ENCODE peak calls at places on chromosome 22, in seven cellular contexts. V is OCI-LY7, D is tibial artery, P is RWPE2, Z is foreskin keratinocyte, Y is osteocyte, L is Calu3. S is an unnamed sample.

GRCh38 chr22:49332691-49333090 is 495.0 kb downstream of the BRD1 start:
- DNase-seq in Y (peak), L (no peak), P (no peak), D (no peak), Z (no peak), V (no peak), S (peak)

GRCh38 chr22:29141078-29141688 is 64.5 kb upstream of the EMID1 start:
- DNase-seq in P (no peak), D (no peak), L (no peak), Z (no peak), Y (no peak), V (no peak), S (no peak)

GRCh38 chr22:35334010-35334409 is 34.3 kb downstream of the TOM1 start:
- DNase-seq in L (no peak), V (no peak), P (no peak), Z (no peak), Y (no peak), D (no peak), S (no peak)

GRCh38 chr22:39478461-39478860 is 21.6 kb downstream of the MGAT3 start:
- DNase-seq in D (no peak), L (peak), Z (no peak), Y (no peak), V (no peak), P (no peak), S (no peak)

GRCh38 chr22:48675828-48676145 is 1151.9 kb downstream of the BRD1 start:
- DNase-seq in L (no peak), P (no peak), Y (no peak), D (no peak), Z (no peak), V (no peak), S (peak)

GRCh38 chr22:36113121-36113520 is 47.4 kb downstream of the APOL3 start:
- DNase-seq in V (no peak), Y (no peak), L (no peak), D (no peak), P (no peak), Z (no peak), S (no peak)

GRCh38 chr22:33520904-33521780 is 399.1 kb downstream of the LARGE1 start:
- DNase-seq in D (no peak), Z (no peak), Y (no peak), V (peak), L (no peak), P (no peak), S (no peak)

GRCh38 chr22:38286915-38287669 is 14.3 kb upstream of the TMEM184B start:
- DNase-seq in Y (no peak), L (no peak), Z (no peak), V (no peak), P (no peak), D (no peak), S (no peak)

GRCh38 chr22:36221799-36222751 is 17.3 kb downstream of the APOL2 start:
- DNase-seq in Y (no peak), Z (no peak), D (no peak), L (peak), V (peak), P (no peak), S (no peak)

GRCh38 chr22:31127181-31127772 is 4.5 kb downstream of the INPP5J start:
- DNase-seq in V (no peak), Y (no peak), P (no peak), L (no peak), Z (no peak), D (no peak), S (peak)

DNA sequence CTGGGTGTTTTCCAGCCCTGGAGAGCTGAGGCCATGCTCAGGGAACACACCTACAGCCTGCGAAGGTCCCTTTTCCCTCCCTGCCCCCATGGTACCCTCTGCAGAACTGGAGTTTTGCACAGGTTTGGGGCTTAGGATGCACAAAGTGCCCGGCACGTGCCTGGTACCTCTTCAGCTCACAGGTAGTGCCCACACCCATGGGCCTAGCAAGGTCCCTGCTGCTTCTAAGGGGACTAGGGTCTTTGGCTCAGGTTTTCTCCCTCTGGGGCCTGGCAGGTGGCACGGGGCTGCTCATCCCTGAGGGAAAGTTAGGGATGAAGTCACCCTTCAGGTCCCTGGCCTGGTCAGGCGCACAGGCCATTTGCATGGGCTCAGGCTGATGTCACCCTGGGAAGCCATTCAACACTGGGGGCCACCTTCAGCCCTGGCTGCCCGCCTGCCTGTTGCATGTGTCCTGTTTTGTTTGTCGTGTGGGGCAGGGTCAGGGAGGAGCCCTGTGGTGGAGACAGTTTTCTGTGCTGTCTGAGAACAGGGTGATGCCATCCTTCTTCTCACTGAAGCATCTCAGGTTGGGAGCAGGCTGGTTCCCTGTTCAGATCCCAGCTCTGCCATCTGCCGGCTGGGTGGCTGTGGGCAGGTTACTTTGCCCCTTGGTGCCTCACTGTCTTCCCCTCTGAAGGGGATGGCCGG is 68.3 kb upstream of the CRYBB3 start:
- DNase-seq in P (no peak), Z (no peak), V (no peak), L (peak), D (no peak), Y (no peak), S (no peak)
- TF ChIP-seq CTCF in P (no peak), Z (no peak), V (no peak), L (no peak), D (no peak), Y (no peak), S (no peak)

GRCh38 chr22:17201285-17201945 is 17.8 kb downstream of the ADA2 start:
- DNase-seq in Y (no peak), L (peak), Z (no peak), V (no peak), D (no peak), P (no peak), S (no peak)
- TF ChIP-seq CTCF in Y (peak), L (peak), Z (peak), V (peak), D (no peak), P (no peak), S (peak)

GRCh38 chr22:46983046-46983445 is 220.6 kb downstream of the TBC1D22A start:
- DNase-seq in P (no peak), D (no peak), V (no peak), Z (no peak), Y (no peak), L (no peak), S (no peak)

GRCh38 chr22:46985507-46985882 is 223.0 kb downstream of the TBC1D22A start:
- DNase-seq in Z (no peak), L (no peak), D (no peak), V (no peak), Y (no peak), P (no peak), S (no peak)

GRCh38 chr22:46986788-46987187 is 224.3 kb downstream of the TBC1D22A start:
- DNase-seq in Y (peak), D (no peak), V (no peak), L (no peak), P (no peak), Z (no peak), S (no peak)

GRCh38 chr22:46982635-46983034 is 220.2 kb downstream of the TBC1D22A start:
- DNase-seq in V (no peak), P (no peak), L (no peak), Y (no peak), Z (no peak), D (no peak), S (no peak)

DNA sequence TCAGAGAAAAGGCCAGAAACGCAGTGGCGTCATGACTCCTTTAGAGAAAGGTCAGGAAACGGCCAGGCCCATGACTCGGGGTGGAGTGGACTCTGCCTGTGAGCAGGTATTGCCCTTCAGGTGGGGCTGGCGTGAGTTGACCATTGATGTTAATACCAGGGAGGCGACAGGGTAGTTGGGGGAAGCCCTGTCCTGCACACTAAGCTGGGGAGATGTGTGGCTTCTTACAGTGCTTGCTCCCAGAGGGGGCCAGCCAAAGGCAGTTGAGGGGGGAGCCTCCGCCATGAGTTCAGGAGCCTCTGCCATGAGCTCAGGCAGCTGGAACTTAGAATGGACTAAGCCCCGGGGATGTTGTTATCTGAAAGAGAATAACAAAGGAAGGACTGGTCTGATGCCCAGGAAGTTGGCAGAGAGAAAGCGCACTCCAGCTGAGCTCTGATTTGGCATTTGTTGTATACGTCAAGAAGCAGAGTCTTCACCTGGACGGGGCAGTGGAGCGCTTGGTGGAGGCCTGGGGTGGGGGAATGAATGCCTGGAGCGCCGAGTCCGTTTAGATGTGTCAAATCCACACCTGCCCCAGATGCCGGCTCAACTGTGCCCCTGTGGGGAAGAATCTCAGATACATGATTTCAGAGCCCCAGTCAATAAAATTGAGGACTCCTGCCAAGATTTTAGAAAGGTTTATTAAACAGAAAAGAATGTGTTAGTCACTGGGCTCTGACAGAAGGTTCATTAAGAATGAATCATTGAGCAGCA is 222.5 kb downstream of the TBC1D22A start:
- DNase-seq in D (no peak), Z (peak), Y (no peak), L (peak), P (peak), V (no peak), S (no peak)
- TF ChIP-seq CTCF in D (no peak), Z (peak), Y (no peak), L (no peak), P (peak), V (no peak), S (no peak)

GRCh38 chr22:43827926-43828710 is 16.0 kb upstream of the EFCAB6 start:
- DNase-seq in V (no peak), Y (no peak), D (peak), Z (no peak), P (no peak), L (no peak), S (no peak)
- TF ChIP-seq CTCF in V (no peak), Y (no peak), D (no peak), Z (peak), P (no peak), L (no peak), S (no peak)

GRCh38 chr22:22855617-22856308 is 31.9 kb upstream of the IGLL5 start:
- DNase-seq in Y (no peak), L (peak), P (no peak), V (peak), D (no peak), Z (no peak), S (no peak)
- TF ChIP-seq CTCF in Y (peak), L (peak), P (peak), V (peak), D (peak), Z (peak), S (peak)

DNA sequence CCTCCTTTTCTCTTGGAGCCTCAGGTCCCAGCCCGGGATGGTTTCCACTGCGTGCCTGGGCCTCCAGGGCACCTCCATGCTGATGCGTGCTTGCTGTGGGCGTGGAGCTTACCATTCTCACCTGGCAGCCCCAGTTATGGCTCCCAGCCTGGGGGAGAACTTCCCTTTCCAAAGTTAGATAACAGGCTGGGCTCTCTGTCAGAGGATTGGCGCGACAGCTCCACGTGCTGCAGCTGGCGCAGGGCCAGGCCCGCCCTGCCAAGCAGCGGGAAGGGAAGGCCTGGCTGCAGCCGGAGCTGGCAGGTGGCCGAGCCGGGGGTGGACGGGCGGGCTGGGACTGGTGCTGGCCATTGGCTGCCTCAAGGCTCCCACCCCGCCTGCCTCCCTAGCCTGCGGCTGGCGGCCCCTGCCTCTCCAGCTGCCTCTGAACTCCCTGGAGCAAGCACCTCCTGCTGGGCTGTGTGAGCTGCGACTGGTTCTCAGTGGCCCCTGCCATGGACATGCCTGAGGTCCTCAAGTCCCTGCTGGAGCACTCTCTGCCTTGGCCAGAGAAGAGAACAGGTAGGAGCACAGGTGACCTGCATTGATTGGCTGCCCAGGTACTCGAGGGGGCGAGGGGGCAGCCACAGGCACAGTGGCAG is 14.6 kb upstream of the TEF start:
- DNase-seq in L (peak), Y (peak), P (peak), V (no peak), Z (peak), D (peak), S (peak)
- TF ChIP-seq CTCF in L (no peak), Y (no peak), P (peak), V (no peak), Z (peak), D (peak), S (peak)

GRCh38 chr22:37256075-37256726 is 12.1 kb upstream of the RAC2 start:
- DNase-seq in V (no peak), P (peak), L (no peak), D (no peak), Z (no peak), Y (no peak), S (peak)

GRCh38 chr22:37254206-37254866 is 10.3 kb upstream of the RAC2 start:
- DNase-seq in P (peak), V (no peak), Y (no peak), D (no peak), Z (no peak), L (peak), S (peak)

GRCh38 chr22:37253164-37253660 is 9.1 kb upstream of the RAC2 start:
- DNase-seq in P (no peak), L (no peak), D (no peak), V (no peak), Z (no peak), Y (no peak), S (no peak)

GRCh38 chr22:37254867-37255233 is 10.8 kb upstream of the RAC2 start:
- DNase-seq in Z (peak), P (no peak), D (no peak), L (no peak), V (no peak), Y (no peak), S (no peak)

GRCh38 chr22:37255558-37256006 is 11.5 kb upstream of the RAC2 start:
- DNase-seq in Z (no peak), Y (no peak), P (no peak), V (no peak), D (no peak), L (no peak), S (no peak)
- TF ChIP-seq CTCF in Z (no peak), Y (no peak), P (no peak), V (no peak), D (no peak), L (no peak), S (no peak)

GRCh38 chr22:45425531-45426265 is 12.2 kb downstream of the RIBC2 start:
- DNase-seq in L (no peak), V (no peak), P (no peak), Z (no peak), Y (peak), D (peak), S (no peak)
- TF ChIP-seq CTCF in L (no peak), V (no peak), P (no peak), Z (no peak), Y (no peak), D (no peak), S (no peak)

DNA sequence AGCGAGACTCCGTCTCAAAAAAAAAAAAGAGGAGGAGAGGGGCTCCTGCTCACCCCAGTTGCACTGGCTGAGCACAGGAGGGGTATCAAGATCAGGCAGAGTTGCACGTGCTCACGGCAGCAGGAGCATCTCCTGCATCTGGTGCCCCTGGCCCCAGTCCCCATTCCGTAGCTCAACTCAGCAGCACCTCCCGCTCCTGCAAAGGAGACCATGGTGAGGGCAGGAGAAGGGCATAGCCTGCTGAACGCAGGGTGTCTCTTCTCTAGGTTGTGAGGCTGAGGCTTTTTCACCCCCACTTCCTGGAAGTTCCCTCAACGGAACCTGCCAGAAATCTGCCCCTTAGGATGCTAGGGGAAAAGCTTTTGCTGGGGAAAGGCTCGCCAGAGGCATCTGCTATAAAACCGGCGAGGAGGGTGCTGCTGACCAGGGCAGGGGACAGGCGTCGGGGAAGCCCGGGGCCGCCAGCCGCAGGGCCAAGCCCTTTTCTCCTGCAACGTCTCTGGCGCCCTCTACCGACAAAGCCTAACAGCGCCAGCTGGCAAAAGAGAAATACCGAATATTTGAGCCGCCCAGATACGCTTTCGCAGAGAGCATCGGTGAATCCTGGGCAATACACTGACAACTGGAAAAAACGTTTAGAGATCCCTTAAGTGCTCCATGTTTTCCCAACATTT is 1.0 kb upstream of the PPP6R2 start:
- DNase-seq in Z (peak), L (peak), P (peak), Y (peak), V (peak), D (peak), S (peak)
- TF ChIP-seq CTCF in Z (peak), L (peak), P (peak), Y (peak), V (peak), D (peak), S (peak)

S was measured in chondrocyte.